ENCODE peak calls at places on chromosomes 12 and 14, in nine cellular contexts. T is neural crest cell; G is CD4-positive, alpha-beta T cell; C is CD8-positive, alpha-beta memory T cell; J is ureter; U is hypothalamus; B is H9; I is stimulated activated CD4-positive, alpha-beta T cell treated with anti-CD3 and anti-CD28 coated beads, Interleukin-1b, Interleukin-23, amount 100 ng/mL, for 4 hours; M is iPS-NIHi11. O is an unnamed sample.

GRCh38 chr14:63435838-63436237 is 107.3 kb downstream of the PPP2R5E start:
- DNase-seq in B (no peak), J (peak; percentile 74), M (no peak), T (no peak), C (no peak), U (peak; percentile 4), G (no peak), I (no peak), O (no peak)

GRCh38 chr14:32336702-32337101 is 7.6 kb downstream of the AKAP6 start:
- DNase-seq in M (no peak), I (no peak), U (no peak), G (no peak), C (no peak), B (no peak), J (no peak), T (no peak), O (no peak)

GRCh38 chr14:101604935-101605767 is 43.9 kb downstream of the DIO3 start:
- DNase-seq in U (no peak), J (no peak), G (no peak), I (no peak), C (no peak), B (no peak), T (no peak), M (peak; percentile 3), O (no peak)

GRCh38 chr12:80183939-80184338 is 84.6 kb downstream of the OTOGL start:
- DNase-seq in B (no peak), I (no peak), T (no peak), M (no peak), G (no peak), U (no peak), C (no peak), J (no peak), O (no peak)

GRCh38 chr12:125070661-125071390 is 5.6 kb downstream of the AACS start:
- DNase-seq in T (no peak), B (peak; percentile 32), C (no peak), M (no peak), G (no peak), I (no peak), U (no peak), J (no peak), O (no peak)

GRCh38 chr12:53599579-53599978 is 26.6 kb downstream of the ATF7 start:
- DNase-seq in U (no peak), I (no peak), M (no peak), J (no peak), B (no peak), C (no peak), T (no peak), G (no peak), O (no peak)

GRCh38 chr14:90773196-90773486 is 43.1 kb downstream of the TTC7B start:
- DNase-seq in U (no peak), B (no peak), I (no peak), J (no peak), T (no peak), C (no peak), G (no peak), M (no peak), O (no peak)

GRCh38 chr12:129641916-129642315 is 261.9 kb downstream of the TMEM132D start:
- DNase-seq in M (no peak), J (no peak), C (no peak), U (no peak), I (no peak), T (no peak), B (no peak), G (no peak), O (no peak)

GRCh38 chr12:107349008-107349747 is 255.8 kb upstream of the CRY1 start:
- DNase-seq in J (no peak), G (no peak), U (peak; percentile 20), M (no peak), T (no peak), C (no peak), B (no peak), I (no peak), O (no peak)

GRCh38 chr14:63039800-63040380 is 5.4 kb downstream of the KCNH5 start:
- DNase-seq in U (no peak), J (no peak), G (no peak), I (no peak), B (no peak), C (no peak), M (peak; percentile 24), T (no peak), O (no peak)

GRCh38 chr14:101189962-101190560 is 286.5 kb upstream of the RTL1 start:
- DNase-seq in C (no peak), B (no peak), M (no peak), U (no peak), G (no peak), T (no peak), J (no peak), I (no peak), O (no peak)

GRCh38 chr12:111741235-111741812 is 25.4 kb upstream of the ALDH2 start:
- DNase-seq in C (no peak), J (no peak), U (no peak), I (no peak), G (no peak), T (no peak), B (no peak), M (no peak), O (no peak)

GRCh38 chr12:57149309-57149900 is 2.0 kb upstream of the LRP1-AS start:
- DNase-seq in J (peak; percentile 77), T (no peak), G (no peak), I (no peak), M (no peak), C (no peak), B (no peak), U (no peak), O (no peak)

GRCh38 chr12:114425031-114425626 is 19.2 kb upstream of the TBX5 start:
- DNase-seq in J (no peak), M (no peak), B (no peak), I (no peak), U (no peak), G (no peak), C (no peak), T (no peak), O (no peak)

GRCh38 chr12:53058674-53059433 is 9.0 kb downstream of the TNS2 start:
- DNase-seq in G (no peak), I (no peak), M (no peak), U (no peak), C (no peak), T (no peak), B (peak; percentile 30), J (peak; percentile 44), O (no peak)